ENCODE peak calls at places on chromosome 1, in five cellular contexts. C is colonic mucosa; O is stimulated activated CD4-positive, alpha-beta T cell treated with anti-CD3 and anti-CD28 coated beads, Interleukin-4, amount 100 ng/mL, for 4 hours; R is activated T-helper 1 cell treated with Interleukin-2 at 50 U/mL for 16 hours; K is EL. G is an unnamed sample.

GRCh38 chr1:2786329-2787162 is 14.9 kb downstream of the TTC34 start:
- DNase-seq in C (peak; percentile 64), R (peak; percentile 50), O (peak; percentile 79), K (no peak), G (no peak)

GRCh38 chr1:24526940-24527542 is 24.4 kb downstream of the RCAN3 start:
- DNase-seq in C (peak; percentile 37), O (peak; percentile 34), K (peak; percentile 18), R (no peak), G (no peak)

GRCh38 chr1:167439301-167439988 is 78.9 kb downstream of the CD247 start:
- DNase-seq in O (peak; percentile 45), K (peak; percentile 55), C (peak; percentile 67), R (no peak), G (peak; percentile 23)

GRCh38 chr1:112337028-112337531 is 58.9 kb upstream of the CTTNBP2NL start:
- DNase-seq in R (no peak), K (peak; percentile 18), C (peak; percentile 32), O (no peak), G (no peak)

GRCh38 chr1:54952950-54953718 is 27.3 kb upstream of the TMEM61 start:
- DNase-seq in R (no peak), K (peak; percentile 33), O (no peak), C (no peak), G (peak; percentile 48)

GRCh38 chr1:26897351-26897750 is 2.9 kb downstream of the GPATCH3 start:
- DNase-seq in K (no peak), R (no peak), C (no peak), O (no peak), G (no peak)

GRCh38 chr1:102566182-102566581 is 542.1 kb downstream of the COL11A1 start:
- DNase-seq in O (no peak), K (no peak), R (no peak), C (no peak), G (no peak)

GRCh38 chr1:22229374-22229773 is 86.5 kb upstream of the WNT4 start:
- DNase-seq in K (peak; percentile 36), O (no peak), R (no peak), C (no peak), G (peak; percentile 23)

GRCh38 chr1:192600264-192600663 is 24.7 kb downstream of the RGS1 start:
- DNase-seq in C (no peak), R (no peak), K (no peak), O (no peak), G (no peak)

G was measured in astrocyte.